ENCODE peak calls at places on chromosome 22, in eight cellular contexts. One of them, this sample, is unnamed.

GRCh38 chr22:27866136-27867091 is 52.6 kb downstream of the PITPNB start:
- DNase-seq in ACHN: no peak
- DNase-seq in NCI-H1092 treated with DMSO at 0.1 percent for 48 hours: no peak
- DNase-seq in AG09309: peak; percentile 55
- DNase-seq in MCF 10A: peak; percentile 68
- DNase-seq in T-helper 9 cell: no peak
- DNase-seq in activated CD8-positive, alpha-beta T cell treated with anti-CD3 and anti-CD28 coated beads, Interleukin-2, amount 10 ng/mL, durations not matched to agents 7 days and 5 days: no peak
- DNase-seq in activated CD8-positive, alpha-beta memory T cell treated with anti-CD3 and anti-CD28 coated beads for 4 hours: no peak
- DNase-seq in this sample: peak; percentile 85

GRCh38 chr22:41478891-41479521 is 10.1 kb downstream of the ACO2 start:
- DNase-seq in MCF 10A: peak; percentile 82
- DNase-seq in activated CD8-positive, alpha-beta memory T cell treated with anti-CD3 and anti-CD28 coated beads for 4 hours: no peak
- DNase-seq in activated CD8-positive, alpha-beta T cell treated with anti-CD3 and anti-CD28 coated beads, Interleukin-2, amount 10 ng/mL, durations not matched to agents 7 days and 5 days: no peak
- DNase-seq in ACHN: no peak
- DNase-seq in T-helper 9 cell: no peak
- DNase-seq in AG09309: no peak
- DNase-seq in NCI-H1092 treated with DMSO at 0.1 percent for 48 hours: no peak
- DNase-seq in this sample: no peak

GRCh38 chr22:24497879-24498278 is 2.7 kb downstream of the UPB1 start:
- DNase-seq in activated CD8-positive, alpha-beta T cell treated with anti-CD3 and anti-CD28 coated beads, Interleukin-2, amount 10 ng/mL, durations not matched to agents 7 days and 5 days: no peak
- DNase-seq in T-helper 9 cell: no peak
- DNase-seq in ACHN: no peak
- DNase-seq in NCI-H1092 treated with DMSO at 0.1 percent for 48 hours: no peak
- DNase-seq in activated CD8-positive, alpha-beta memory T cell treated with anti-CD3 and anti-CD28 coated beads for 4 hours: no peak
- DNase-seq in MCF 10A: no peak
- DNase-seq in AG09309: no peak
- DNase-seq in this sample: no peak

GRCh38 chr22:48741540-48741939 is 1086.1 kb downstream of the BRD1 start:
- DNase-seq in AG09309: no peak
- DNase-seq in NCI-H1092 treated with DMSO at 0.1 percent for 48 hours: no peak
- DNase-seq in T-helper 9 cell: no peak
- DNase-seq in ACHN: no peak
- DNase-seq in activated CD8-positive, alpha-beta T cell treated with anti-CD3 and anti-CD28 coated beads, Interleukin-2, amount 10 ng/mL, durations not matched to agents 7 days and 5 days: no peak
- DNase-seq in activated CD8-positive, alpha-beta memory T cell treated with anti-CD3 and anti-CD28 coated beads for 4 hours: no peak
- DNase-seq in MCF 10A: no peak
- DNase-seq in this sample: no peak

GRCh38 chr22:37331034-37331428 is 48.7 kb downstream of the CYTH4 start:
- DNase-seq in ACHN: peak; percentile 80
- DNase-seq in MCF 10A: peak; percentile 76
- DNase-seq in T-helper 9 cell: no peak
- DNase-seq in activated CD8-positive, alpha-beta memory T cell treated with anti-CD3 and anti-CD28 coated beads for 4 hours: no peak
- DNase-seq in AG09309: no peak
- DNase-seq in activated CD8-positive, alpha-beta T cell treated with anti-CD3 and anti-CD28 coated beads, Interleukin-2, amount 10 ng/mL, durations not matched to agents 7 days and 5 days: no peak
- DNase-seq in NCI-H1092 treated with DMSO at 0.1 percent for 48 hours: peak; percentile 30
- DNase-seq in this sample: peak; percentile 64

GRCh38 chr22:31944700-31945477 is 554 bp downstream of the YWHAH start:
- DNase-seq in MCF 10A: peak; percentile 27
- DNase-seq in NCI-H1092 treated with DMSO at 0.1 percent for 48 hours: peak; percentile 30
- DNase-seq in activated CD8-positive, alpha-beta T cell treated with anti-CD3 and anti-CD28 coated beads, Interleukin-2, amount 10 ng/mL, durations not matched to agents 7 days and 5 days: peak; percentile 37
- DNase-seq in T-helper 9 cell: peak; percentile 35
- DNase-seq in AG09309: no peak
- DNase-seq in ACHN: peak; percentile 16
- DNase-seq in activated CD8-positive, alpha-beta memory T cell treated with anti-CD3 and anti-CD28 coated beads for 4 hours: peak; percentile 6
- DNase-seq in this sample: peak; percentile 17

GRCh38 chr22:38305481-38306448 is 11.5 kb downstream of the CSNK1E start:
- DNase-seq in NCI-H1092 treated with DMSO at 0.1 percent for 48 hours: peak; percentile 77
- DNase-seq in ACHN: peak; percentile 82
- DNase-seq in AG09309: no peak
- DNase-seq in MCF 10A: peak; percentile 53
- DNase-seq in activated CD8-positive, alpha-beta memory T cell treated with anti-CD3 and anti-CD28 coated beads for 4 hours: no peak
- DNase-seq in activated CD8-positive, alpha-beta T cell treated with anti-CD3 and anti-CD28 coated beads, Interleukin-2, amount 10 ng/mL, durations not matched to agents 7 days and 5 days: no peak
- DNase-seq in T-helper 9 cell: peak; percentile 19
- DNase-seq in this sample: no peak

GRCh38 chr22:45425101-45425500 is 11.6 kb downstream of the RIBC2 start:
- DNase-seq in activated CD8-positive, alpha-beta memory T cell treated with anti-CD3 and anti-CD28 coated beads for 4 hours: no peak
- DNase-seq in activated CD8-positive, alpha-beta T cell treated with anti-CD3 and anti-CD28 coated beads, Interleukin-2, amount 10 ng/mL, durations not matched to agents 7 days and 5 days: no peak
- DNase-seq in NCI-H1092 treated with DMSO at 0.1 percent for 48 hours: no peak
- DNase-seq in T-helper 9 cell: no peak
- DNase-seq in ACHN: no peak
- DNase-seq in AG09309: no peak
- DNase-seq in MCF 10A: no peak
- DNase-seq in this sample: no peak

GRCh38 chr22:20764729-20765128 is 9.2 kb upstream of the SERPIND1 start:
- DNase-seq in AG09309: no peak
- DNase-seq in ACHN: no peak
- DNase-seq in MCF 10A: no peak
- DNase-seq in T-helper 9 cell: no peak
- DNase-seq in activated CD8-positive, alpha-beta T cell treated with anti-CD3 and anti-CD28 coated beads, Interleukin-2, amount 10 ng/mL, durations not matched to agents 7 days and 5 days: no peak
- DNase-seq in NCI-H1092 treated with DMSO at 0.1 percent for 48 hours: no peak
- DNase-seq in activated CD8-positive, alpha-beta memory T cell treated with anti-CD3 and anti-CD28 coated beads for 4 hours: no peak
- DNase-seq in this sample: no peak

GRCh38 chr22:24427500-24428164 is at the start of gene ADORA2A:
- DNase-seq in T-helper 9 cell: peak; percentile 78
- DNase-seq in MCF 10A: no peak
- DNase-seq in AG09309: no peak
- DNase-seq in activated CD8-positive, alpha-beta T cell treated with anti-CD3 and anti-CD28 coated beads, Interleukin-2, amount 10 ng/mL, durations not matched to agents 7 days and 5 days: peak; percentile 92
- DNase-seq in activated CD8-positive, alpha-beta memory T cell treated with anti-CD3 and anti-CD28 coated beads for 4 hours: peak; percentile 81
- DNase-seq in ACHN: no peak
- DNase-seq in NCI-H1092 treated with DMSO at 0.1 percent for 48 hours: no peak
- DNase-seq in this sample: no peak